ENCODE peak calls at places on chromosomes 16 and 17, in six cellular contexts. B is EH, C is MV-4-11, N is IMR-90, H is H4, K is B cell. I is an unnamed sample.
A peak's percentile ranks its signal among the peaks of the same experiment; 100 is the strongest.

GRCh38 chr16:77206533-77206932 is 7.3 kb downstream of the SYCE1L start:
- DNase-seq in C (no peak), H (no peak), B (no peak), N (no peak), K (no peak), I (no peak)

GRCh38 chr17:65027305-65027704 is 29.2 kb downstream of the GNA13 start:
- DNase-seq in C (peak; percentile 42), N (peak; percentile 83), H (peak; percentile 77), B (peak; percentile 66), K (peak; percentile 44), I (peak; percentile 89)

GRCh38 chr17:78144736-78145641 is 1.2 kb upstream of the C17orf99 start:
- DNase-seq in K (no peak), H (no peak), N (no peak), B (no peak), C (no peak), I (no peak)

GRCh38 chr17:58232707-58233156 is 5.7 kb upstream of the LPO start:
- DNase-seq in N (peak; percentile 97), K (peak; percentile 58), B (peak; percentile 85), H (peak; percentile 42), C (peak; percentile 99), I (no peak)

GRCh38 chr17:50806141-50806643 is 29.2 kb upstream of the WFIKKN2 start:
- DNase-seq in B (no peak), H (no peak), C (no peak), N (peak; percentile 20), K (no peak), I (no peak)

GRCh38 chr16:52050418-52050817 is 496.5 kb downstream of the TOX3 start:
- DNase-seq in H (peak; percentile 95), N (peak; percentile 24), B (no peak), K (no peak), C (peak; percentile 97), I (no peak)

GRCh38 chr16:57621521-57622268 is 6.7 kb upstream of the ADGRG1 start:
- DNase-seq in N (no peak), K (no peak), B (no peak), H (no peak), C (no peak), I (no peak)

GRCh38 chr16:63617047-63617989 is 1504.5 kb downstream of the CDH11 start:
- DNase-seq in B (no peak), H (peak; percentile 46), N (no peak), C (no peak), K (no peak), I (no peak)

GRCh38 chr17:75614006-75614405 is 19.2 kb upstream of the SMIM5 start:
- DNase-seq in K (no peak), C (no peak), N (no peak), H (no peak), B (no peak), I (no peak)

GRCh38 chr17:21024024-21024423 is 18.8 kb downstream of the USP22 start:
- DNase-seq in B (no peak), K (no peak), N (peak; percentile 67), H (no peak), C (no peak), I (peak; percentile 61)

GRCh38 chr17:79041723-79042420 is 17.9 kb downstream of the C1QTNF1 start:
- DNase-seq in C (no peak), H (no peak), K (no peak), B (no peak), N (peak; percentile 37), I (no peak)

GRCh38 chr16:87874639-87875472 is 5.5 kb upstream of the SLC7A5 start:
- DNase-seq in H (no peak), N (no peak), B (no peak), K (no peak), C (no peak), I (no peak)

GRCh38 chr17:18004901-18005305 is 32.2 kb downstream of the DRC3 start:
- DNase-seq in N (no peak), K (no peak), C (no peak), H (no peak), B (no peak), I (no peak)